ENCODE peak calls at places on chromosomes 11 and 22, in eight cellular contexts. L is psoas muscle, N is A549, Q is colonic mucosa, O is ovary, X is gastrocnemius medialis, E is mucosa of descending colon, A is pancreas. M is an unnamed sample. For H3K4me1, the result is how much of the 10 kb centered on the place peaks cover.

GRCh38 chr11:2097356-2097997 is 41.7 kb downstream of the IGF2 start:
- DNase-seq in L (peak), N (no peak), Q (peak), O (peak), X (peak), E (peak), A (peak), M (peak)

GRCh38 chr11:61696602-61697001 is 16.4 kb downstream of the DAGLA start:
- DNase-seq in L (no peak), N (no peak), Q (no peak), O (no peak), X (peak), E (peak), A (no peak), M (no peak)

GRCh38 chr11:64774144-64774543 is 4.2 kb downstream of the SF1 start:
- DNase-seq in L (no peak), N (no peak), Q (no peak), O (no peak), X (no peak), E (no peak), A (no peak), M (no peak)

GRCh38 chr22:39308614-39309363 is 10.6 kb downstream of the RPL3 start:
- DNase-seq in L (peak), N (peak), Q (no peak), O (peak), X (peak), E (no peak), A (no peak), M (no peak)

GRCh38 chr22:29520851-29521250 is 32.7 kb downstream of the THOC5 start:
- DNase-seq in L (no peak), N (no peak), Q (no peak), O (no peak), X (no peak), E (no peak), A (no peak), M (no peak)

GRCh38 chr11:77793972-77794371 is 26.6 kb downstream of the RSF1 start:
- DNase-seq in L (no peak), N (no peak), Q (no peak), O (no peak), X (no peak), E (no peak), A (no peak), M (no peak)

GRCh38 chr11:130118636-130119387 is 40.8 kb upstream of the ST14 start:
- DNase-seq in L (no peak), N (no peak), Q (no peak), O (no peak), X (no peak), E (no peak), A (no peak), M (no peak)

GRCh38 chr11:74680035-74680671 is 51.1 kb downstream of the CHRDL2 start:
- DNase-seq in L (no peak), N (no peak), Q (no peak), O (peak), X (no peak), E (no peak), A (no peak), M (no peak)

GRCh38 chr11:125999234-125999880 is 53.5 kb downstream of the VSIG10L2 start:
- DNase-seq in L (no peak), N (no peak), Q (no peak), O (no peak), X (no peak), E (no peak), A (no peak), M (no peak)

GRCh38 chr11:75387742-75388294 is 11.5 kb upstream of the RPS3 start:
- DNase-seq in L (no peak), N (no peak), Q (no peak), O (no peak), X (no peak), E (no peak), A (no peak), M (no peak)

GRCh38 chr22:46533434-46533833 is 4.0 kb downstream of the CELSR1 start:
- DNase-seq in L (no peak), N (peak), Q (no peak), O (no peak), X (no peak), E (no peak), A (no peak), M (no peak)

GRCh38 chr22:46536559-46537220 is 730 bp downstream of the CELSR1 start:
- DNase-seq in L (peak), N (no peak), Q (no peak), O (no peak), X (no peak), E (no peak), A (no peak), M (no peak)

GRCh38 chr22:46535876-46536558 is 1.4 kb downstream of the CELSR1 start:
- DNase-seq in L (peak), N (no peak), Q (no peak), O (no peak), X (no peak), E (no peak), A (no peak), M (no peak)

GRCh38 chr22:46534901-46535630 is 2.4 kb downstream of the CELSR1 start:
- DNase-seq in L (no peak), N (no peak), Q (no peak), O (no peak), X (no peak), E (no peak), A (no peak), M (no peak)

GRCh38 chr22:46534177-46534776 is 3.1 kb downstream of the CELSR1 start:
- DNase-seq in L (no peak), N (no peak), Q (no peak), O (no peak), X (no peak), E (no peak), A (no peak), M (no peak)
- TF ChIP-seq CTCF in L (no peak), N (no peak), Q (no peak), O (no peak), X (no peak), E (no peak), A (no peak), M (no peak)

DNA sequence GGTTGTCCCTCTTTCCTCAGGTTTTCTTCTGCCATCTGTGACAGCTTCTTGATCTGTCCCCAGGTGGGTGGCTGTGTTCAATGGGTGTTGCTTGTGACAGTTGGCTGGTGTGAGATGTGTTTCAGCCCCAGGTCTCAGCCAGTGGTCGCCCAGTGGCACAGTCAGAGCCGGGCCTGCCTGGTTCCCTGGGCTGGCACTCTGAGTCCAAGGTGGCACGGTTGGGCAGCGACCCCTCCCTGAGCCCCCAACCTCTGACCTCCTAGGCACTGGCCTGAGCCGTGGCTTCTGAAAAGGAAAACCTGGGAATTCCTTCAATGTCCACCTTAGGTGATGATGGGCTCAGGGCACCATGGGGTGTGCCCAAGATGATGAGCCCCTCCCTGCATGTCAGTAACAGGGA is 14.0 kb upstream of the PRODH start:
- DNase-seq in L (peak), N (no peak), Q (no peak), O (peak), X (no peak), E (peak), A (peak), M (no peak)
- H3K4me1 ChIP-seq in L (under half), N (under half), Q (under half), O (under half), X (under half), E (under half), A (under half), M (under half)

GRCh38 chr11:84763931-84764330 is 863.2 kb downstream of the DLG2 start:
- DNase-seq in L (no peak), N (no peak), Q (no peak), O (no peak), X (no peak), E (no peak), A (no peak), M (no peak)
- TF ChIP-seq CTCF in L (no peak), N (no peak), Q (no peak), O (no peak), X (no peak), E (no peak), A (no peak), M (no peak)

GRCh38 chr11:102451041-102451692 is 1.4 kb downstream of the TMEM123 start:
- DNase-seq in L (no peak), N (no peak), Q (no peak), O (no peak), X (no peak), E (no peak), A (no peak), M (no peak)
- H3K4me1 ChIP-seq in L (under half), N (half or more), Q (under half), O (under half), X (under half), E (under half), A (under half), M (half or more)